ENCODE peak calls at places on chromosomes 7 and 10, in six cellular contexts. M, S, L, I, H and Q are unnamed samples.

GRCh38 chr7:117230276-117231046 is 92.4 kb downstream of the WNT2 start:
- DNase-seq in H (peak; percentile 95), S (no peak), L (no peak), M (no peak), I (peak; percentile 71), Q (no peak)

GRCh38 chr7:47313564-47313963 is 268.3 kb downstream of the TNS3 start:
- DNase-seq in M (no peak), L (no peak), I (no peak), S (no peak), H (no peak), Q (no peak)

GRCh38 chr7:91263359-91264082 is 712 bp upstream of the FZD1 start:
- DNase-seq in M (peak; percentile 42), I (no peak), L (peak; percentile 67), S (peak; percentile 31), H (no peak), Q (peak; percentile 88)

GRCh38 chr10:47354162-47354561 is 6.0 kb downstream of the RBP3 start:
- DNase-seq in S (no peak), I (peak; percentile 23), H (peak; percentile 5), M (no peak), L (no peak), Q (peak; percentile 51)

GRCh38 chr7:4479367-4480039 is 202.6 kb upstream of the FOXK1 start:
- DNase-seq in H (peak; percentile 16), M (peak; percentile 23), I (peak; percentile 63), L (no peak), S (no peak), Q (no peak)

GRCh38 chr10:71600856-71601255 is 118.7 kb downstream of the C10orf105 start:
- DNase-seq in H (peak; percentile 55), S (no peak), I (peak; percentile 78), M (no peak), L (no peak), Q (no peak)

GRCh38 chr10:71217266-71218045 is 5.1 kb downstream of the UNC5B start:
- DNase-seq in M (no peak), H (no peak), S (no peak), I (no peak), L (no peak), Q (no peak)

GRCh38 chr10:29160110-29160669 is 128.7 kb upstream of the LYZL1 start:
- DNase-seq in H (peak; percentile 89), L (no peak), M (no peak), S (no peak), I (peak; percentile 86), Q (no peak)

GRCh38 chr10:32265756-32266155 is 81.2 kb downstream of the EPC1 start:
- DNase-seq in L (no peak), S (no peak), M (no peak), I (no peak), H (no peak), Q (no peak)

GRCh38 chr7:12093365-12093764 is 117.7 kb upstream of the TMEM106B start:
- DNase-seq in S (no peak), L (no peak), I (no peak), H (no peak), M (no peak), Q (no peak)

GRCh38 chr10:95295031-95295755 is 4.4 kb upstream of the PDLIM1 start:
- DNase-seq in H (peak; percentile 60), L (peak; percentile 78), M (peak; percentile 37), S (no peak), I (peak; percentile 46), Q (peak; percentile 68)

GRCh38 chr10:34486008-34486407 is 329.1 kb downstream of the PARD3 start:
- DNase-seq in H (no peak), M (no peak), I (no peak), S (no peak), L (no peak), Q (no peak)

GRCh38 chr7:155998328-155998691 is 186.0 kb upstream of the SHH start:
- DNase-seq in L (no peak), S (no peak), I (no peak), H (no peak), M (no peak), Q (no peak)

GRCh38 chr10:20616918-20617801 is 280.0 kb downstream of the NEBL start:
- DNase-seq in H (no peak), I (no peak), L (no peak), S (no peak), M (no peak), Q (no peak)

GRCh38 chr7:155094636-155095035 is 24.5 kb downstream of the HTR5A start:
- DNase-seq in H (no peak), L (no peak), I (no peak), M (no peak), S (no peak), Q (no peak)

GRCh38 chr7:128847721-128848211 is 14.9 kb upstream of the ATP6V1F start:
- DNase-seq in L (no peak), I (no peak), S (no peak), M (no peak), H (no peak), Q (no peak)

GRCh38 chr10:115861864-115862263 is 411.1 kb downstream of the GFRA1 start:
- DNase-seq in S (no peak), H (peak; percentile 67), M (no peak), L (no peak), I (peak; percentile 46), Q (no peak)

GRCh38 chr7:47875998-47876744 is 72.1 kb downstream of the PKD1L1 start:
- DNase-seq in L (no peak), M (no peak), I (no peak), H (no peak), S (no peak), Q (no peak)

GRCh38 chr7:159030490-159031134 is 114.1 kb downstream of the VIPR2 start:
- DNase-seq in M (peak; percentile 60), L (peak; percentile 76), H (no peak), I (peak; percentile 10), S (peak; percentile 5), Q (peak; percentile 75)

GRCh38 chr10:74598891-74599566 is 227.4 kb upstream of the KAT6B start:
- DNase-seq in S (no peak), I (no peak), H (peak; percentile 47), L (no peak), M (no peak), Q (no peak)

GRCh38 chr10:67839957-67840356 is 2.0 kb upstream of the DNAJC12 start:
- DNase-seq in M (no peak), S (no peak), H (peak; percentile 31), I (no peak), L (no peak), Q (no peak)

GRCh38 chr10:67837519-67838314 is at the start of gene DNAJC12:
- DNase-seq in I (peak; percentile 70), M (no peak), L (no peak), H (peak; percentile 82), S (no peak), Q (no peak)

GRCh38 chr10:67836491-67836890 is 1.5 kb downstream of the DNAJC12 start:
- DNase-seq in H (no peak), M (no peak), L (no peak), I (no peak), S (no peak), Q (no peak)

GRCh38 chr10:67834375-67834774 is 3.6 kb downstream of the DNAJC12 start:
- DNase-seq in I (no peak), M (no peak), S (no peak), L (no peak), H (no peak), Q (no peak)

DNA sequence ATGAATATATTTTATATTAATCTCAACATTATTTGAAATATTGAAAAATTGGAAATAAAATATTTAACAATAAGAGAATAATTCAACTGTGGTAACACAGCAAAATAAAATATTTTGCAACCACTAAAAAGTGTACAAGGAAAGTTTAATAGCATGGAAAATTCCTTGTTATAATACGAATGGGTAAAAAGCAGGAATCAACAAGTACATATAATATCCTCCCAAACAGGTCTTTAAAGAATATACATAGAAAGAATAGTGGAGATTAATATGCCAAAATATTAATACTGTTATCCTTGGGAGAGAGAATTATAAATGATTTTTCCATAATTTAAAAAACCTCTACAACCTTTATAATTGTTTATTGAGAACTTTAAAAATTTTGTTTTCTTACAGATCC is 1.0 kb downstream of the DNAJC12 start:
- DNase-seq in I (no peak), L (no peak), S (no peak), M (no peak), H (no peak), Q (no peak)
- H3K4me3 ChIP-seq in I (peak overlapping the region; percentile 1), L (no peak overlapping the region), S (no peak overlapping the region), M (peak overlapping the region; percentile 65), H (no peak overlapping the region), Q (no peak overlapping the region)

DNA sequence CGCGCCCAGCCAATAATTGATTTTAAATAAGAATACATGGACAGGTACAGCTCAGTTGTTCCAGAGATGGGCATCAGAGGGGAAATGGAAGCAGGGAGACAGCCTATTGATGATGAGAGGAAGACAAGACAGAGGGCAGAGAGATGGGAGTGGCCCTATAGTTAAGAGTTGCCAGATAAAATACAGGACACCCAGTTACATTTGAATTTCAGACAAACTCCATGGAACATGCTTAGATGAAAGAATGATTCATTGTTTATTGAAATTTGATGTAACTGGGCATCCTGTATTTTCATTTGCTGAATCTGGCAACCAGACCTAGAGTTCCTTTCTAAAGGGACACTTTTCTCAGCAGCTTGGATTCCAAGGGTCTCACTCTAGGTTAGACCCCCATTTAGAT is 341.1 kb downstream of the FRMD4A start:
- DNase-seq in I (no peak), L (no peak), H (no peak), S (no peak), M (no peak), Q (no peak)
- H3K27ac ChIP-seq in I (peak overlapping the region; percentile 60), L (peak overlapping the region; percentile 82), H (no peak overlapping the region), S (peak overlapping the region; percentile 51), M (peak overlapping the region; percentile 46), Q (no peak overlapping the region)

GRCh38 chr10:84227810-84228209 is 2.5 kb upstream of the LRIT2 start:
- DNase-seq in I (no peak), M (no peak), S (no peak), L (no peak), H (no peak), Q (no peak)
- H3K4me3 ChIP-seq in I (no peak overlapping the region), M (no peak overlapping the region), S (no peak overlapping the region), L (no peak overlapping the region), H (no peak overlapping the region), Q (no peak overlapping the region)

GRCh38 chr7:37920305-37920618 is 178 bp upstream of the EPDR1 start:
- DNase-seq in I (no peak), M (no peak), S (no peak), H (no peak), L (no peak), Q (no peak)
- H3K27ac ChIP-seq in I (peak overlapping the region; percentile 47), M (peak overlapping the region; percentile 89), S (peak overlapping the region; percentile 94), H (no peak overlapping the region), L (peak overlapping the region; percentile 92), Q (peak overlapping the region; percentile 66)

DNA sequence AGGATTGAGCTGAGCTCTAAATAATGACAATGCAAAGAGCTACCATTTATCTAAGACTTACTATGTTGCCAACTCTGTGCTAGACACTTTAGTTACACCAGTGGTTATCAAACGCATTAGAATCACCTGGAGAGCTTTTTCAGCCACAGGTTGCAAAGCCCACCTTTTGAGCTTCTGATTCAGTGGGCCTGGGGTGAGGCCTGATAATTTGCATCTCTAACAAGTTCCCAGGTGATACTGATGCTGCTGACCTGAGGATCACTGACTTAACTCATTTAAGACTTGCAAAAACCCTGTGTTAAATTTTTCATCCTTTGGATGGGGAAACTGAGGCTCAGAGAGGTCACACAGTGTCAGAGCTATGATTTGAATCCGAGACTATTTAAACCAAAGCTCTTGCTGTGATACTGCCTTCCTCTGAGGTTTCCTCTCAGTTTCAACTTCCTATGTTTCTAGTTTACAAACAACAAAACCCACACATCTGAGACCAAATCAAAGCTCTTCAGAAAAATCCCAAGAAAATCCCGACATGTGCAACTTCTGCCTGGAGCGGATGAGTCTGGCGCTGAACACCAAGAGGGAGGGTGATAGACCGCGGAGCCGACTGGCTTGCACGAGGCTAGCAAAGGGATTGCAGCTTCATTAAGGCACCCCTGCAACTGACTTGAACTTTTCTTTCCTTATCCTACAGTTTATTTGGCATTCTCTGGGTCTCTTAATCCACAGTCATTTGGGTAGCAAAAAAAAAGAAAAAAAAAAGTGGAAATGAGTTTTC is 124.9 kb downstream of the CYP26A1 start:
- DNase-seq in M (no peak), H (peak; percentile 42), L (no peak), I (peak; percentile 65), S (peak; percentile 12), Q (peak; percentile 52)
- H3K4me3 ChIP-seq in M (peak overlapping the region; percentile 60), H (peak overlapping the region; percentile 14), L (peak overlapping the region; percentile 43), I (peak overlapping the region; percentile 48), S (peak overlapping the region; percentile 39), Q (peak overlapping the region; percentile 45)